ENCODE peak calls at places on chromosomes 16 and 17, in six cellular contexts. X is aorta, M is thoracic aorta, T is cardiac muscle cell, Z is brain microvascular endothelial cell, E is adipocyte. Q is an unnamed sample.

GRCh38 chr17:44677136-44677535 is 12.4 kb downstream of the CCDC43 start:
- DNase-seq in M (no peak), T (no peak), Z (no peak), E (peak; percentile 47), X (no peak), Q (peak; percentile 49)

GRCh38 chr17:82449136-82449882 is 1.2 kb downstream of the CYBC1 start:
- DNase-seq in Z (no peak), E (no peak), X (no peak), M (no peak), T (no peak), Q (no peak)

GRCh38 chr17:35432176-35433074 is at the start of gene SLFN12:
- DNase-seq in Z (peak; percentile 95), T (peak; percentile 45), X (peak; percentile 77), E (peak; percentile 97), M (no peak), Q (peak; percentile 76)

GRCh38 chr16:81472391-81472790 is 27.8 kb downstream of the CMIP start:
- DNase-seq in E (no peak), M (no peak), X (no peak), T (no peak), Z (no peak), Q (no peak)

GRCh38 chr16:58419241-58420012 is 27.2 kb downstream of the GINS3 start:
- DNase-seq in E (no peak), M (no peak), X (no peak), Z (no peak), T (no peak), Q (no peak)

GRCh38 chr17:83062818-83063671 is 16.4 kb upstream of the METRNL start:
- DNase-seq in X (peak; percentile 27), E (no peak), M (peak; percentile 1), Z (no peak), T (no peak), Q (no peak)

GRCh38 chr16:3173892-3174617 is 13.9 kb upstream of the OR1F1 start:
- DNase-seq in E (no peak), M (no peak), X (no peak), Z (no peak), T (peak; percentile 35), Q (no peak)

GRCh38 chr17:8963665-8964258 is 1.7 kb downstream of the PIK3R5 start:
- DNase-seq in Z (no peak), E (no peak), M (no peak), T (no peak), X (no peak), Q (no peak)

GRCh38 chr17:81086789-81087551 is 52.0 kb downstream of the BAIAP2 start:
- DNase-seq in M (no peak), E (no peak), X (no peak), Z (no peak), T (no peak), Q (no peak)

GRCh38 chr17:48754500-48755261 is 26.1 kb upstream of the HOXB13 start:
- DNase-seq in M (no peak), E (no peak), T (peak; percentile 18), Z (no peak), X (no peak), Q (no peak)

GRCh38 chr16:77373726-77374125 is 61.1 kb downstream of the ADAMTS18 start:
- DNase-seq in X (no peak), M (no peak), E (no peak), T (no peak), Z (no peak), Q (no peak)

GRCh38 chr17:5325851-5326250 is 43.8 kb downstream of the RABEP1 start:
- DNase-seq in E (no peak), T (no peak), M (no peak), Z (peak; percentile 6), X (no peak), Q (no peak)

GRCh38 chr17:56822725-56823124 is 11.0 kb downstream of the C17orf67 start:
- DNase-seq in X (no peak), Z (no peak), E (no peak), M (no peak), T (no peak), Q (no peak)

GRCh38 chr16:54847207-54847606 is 83.5 kb upstream of the IRX5 start:
- DNase-seq in E (no peak), Z (no peak), X (no peak), T (no peak), M (no peak), Q (no peak)

DNA sequence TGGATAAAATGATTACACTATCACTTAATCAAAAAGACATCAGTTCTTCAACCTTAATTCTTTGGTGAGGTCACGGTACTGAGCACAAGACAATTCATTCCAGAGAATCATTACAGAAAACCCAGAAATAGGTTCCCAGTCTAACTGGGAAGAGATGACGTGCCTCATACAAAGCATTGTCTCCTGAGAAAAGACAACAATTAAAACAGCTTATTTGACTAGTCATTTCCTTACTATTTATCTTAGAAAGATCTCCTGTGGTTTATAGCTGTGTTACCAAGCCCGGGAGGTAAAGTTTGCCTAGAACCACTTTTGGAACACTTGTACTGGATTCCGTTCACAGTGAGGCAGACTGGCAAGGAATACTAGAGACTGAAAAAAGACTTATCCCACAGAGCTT is 5.1 kb downstream of the PHF12 start:
- DNase-seq in M (no peak), E (peak; percentile 42), T (no peak), Z (peak; percentile 78), X (no peak), Q (peak; percentile 59)
- H3K4me3 ChIP-seq in M (no peak overlapping the region), E (peak overlapping the region; percentile 17), T (no peak overlapping the region), Z (no peak overlapping the region), X (no peak overlapping the region), Q (no peak overlapping the region)

DNA sequence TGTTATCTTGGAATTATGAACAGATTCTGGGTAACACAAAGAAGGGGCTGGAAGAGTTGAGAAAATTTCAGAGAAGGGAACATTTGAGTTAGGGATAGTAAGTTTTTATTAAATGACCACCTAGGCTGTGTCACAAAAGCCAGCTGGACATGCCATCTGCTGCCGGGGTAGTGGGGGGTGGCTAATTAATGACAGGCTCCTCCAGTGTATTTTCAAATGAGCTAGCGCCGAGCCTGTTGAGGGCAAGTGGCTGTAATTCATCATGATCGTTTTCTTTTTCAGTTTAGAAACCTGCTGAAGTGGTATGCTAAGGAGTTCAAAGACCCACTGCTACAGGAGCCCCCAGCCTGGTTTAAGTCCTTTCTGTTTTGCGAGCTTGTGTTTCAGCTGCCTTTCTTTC is 6.2 kb downstream of the TMEM97 start:
- DNase-seq in X (no peak), T (no peak), M (no peak), Z (no peak), E (no peak), Q (no peak)
- H3K36me3 ChIP-seq in X (peaks cover 5% of the 10 kb centered on the region), T (peaks cover 13% of the 10 kb centered on the region), M (peaks cover 8% of the 10 kb centered on the region), Z (peaks cover 8% of the 10 kb centered on the region), E (peaks cover 34% of the 10 kb centered on the region), Q (peaks cover 12% of the 10 kb centered on the region)

GRCh38 chr16:50644245-50644644 is 36.9 kb downstream of the SNX20 start:
- DNase-seq in M (no peak), E (no peak), Z (no peak), T (no peak), X (no peak), Q (no peak)

GRCh38 chr16:50646345-50646744 is 34.8 kb downstream of the SNX20 start:
- DNase-seq in E (no peak), M (no peak), T (no peak), X (no peak), Z (no peak), Q (no peak)

GRCh38 chr16:50644730-50645129 is 36.4 kb downstream of the SNX20 start:
- DNase-seq in E (peak; percentile 30), Z (peak; percentile 6), T (peak; percentile 17), X (no peak), M (no peak), Q (no peak)

GRCh38 chr16:50643192-50643591 is 37.9 kb downstream of the SNX20 start:
- DNase-seq in E (no peak), M (no peak), X (no peak), T (no peak), Z (no peak), Q (no peak)

GRCh38 chr16:50645858-50646257 is 35.3 kb downstream of the SNX20 start:
- DNase-seq in Z (no peak), X (no peak), M (no peak), T (no peak), E (no peak), Q (no peak)
- H3K4me3 ChIP-seq in Z (no peak overlapping the region), X (no peak overlapping the region), M (no peak overlapping the region), T (no peak overlapping the region), E (no peak overlapping the region), Q (no peak overlapping the region)

GRCh38 chr16:50776042-50776441 is 34.2 kb downstream of the CYLD start:
- DNase-seq in E (no peak), M (no peak), X (no peak), T (no peak), Z (no peak), Q (no peak)
- H3K36me3 ChIP-seq in E (peaks cover 34% of the 10 kb centered on the region), M (peaks cover 17% of the 10 kb centered on the region), X (no peaks in the 10 kb centered on the region), T (no peaks in the 10 kb centered on the region), Z (peaks cover 5% of the 10 kb centered on the region), Q (no peaks in the 10 kb centered on the region)

Q was measured in BJ.